ENCODE peak calls at places on chromosome 6, in seven cellular contexts. F is LoVo; Q is stimulated activated CD4-positive, alpha-beta T cell treated with anti-CD3 and anti-CD28 coated beads, TNF-alpha, amount 100 ng/mL, for 1 hour; A is effector CD4-positive, alpha-beta T cell; K is H54; L is KBM-7; J is NCI-H2171. R is an unnamed sample.
A peak's percentile ranks its signal among the peaks of the same experiment; 100 is the strongest.

GRCh38 chr6:21773199-21773974 is 179.8 kb downstream of the SOX4 start:
- DNase-seq in F (no peak), Q (no peak), A (no peak), K (no peak), L (no peak), J (no peak), R (no peak)

GRCh38 chr6:84967389-84967788 is 203.0 kb upstream of the TBX18 start:
- DNase-seq in F (peak; percentile 22), Q (no peak), A (no peak), K (peak; percentile 21), L (peak; percentile 47), J (peak; percentile 7), R (peak; percentile 15)

GRCh38 chr6:90393232-90393884 is 96.7 kb upstream of the BACH2 start:
- DNase-seq in F (peak; percentile 40), Q (peak; percentile 45), A (peak; percentile 57), K (no peak), L (peak; percentile 64), J (peak; percentile 29), R (no peak)

GRCh38 chr6:138600726-138601125 is 101.4 kb upstream of the NHSL1 start:
- DNase-seq in F (no peak), Q (no peak), A (no peak), K (no peak), L (no peak), J (no peak), R (no peak)

GRCh38 chr6:37103169-37104039 is 66.5 kb upstream of the PIM1 start:
- DNase-seq in F (peak; percentile 85), Q (no peak), A (no peak), K (peak; percentile 19), L (peak; percentile 58), J (peak; percentile 62), R (no peak)

GRCh38 chr6:27795697-27796494 is 116.3 kb downstream of the OR2B2 start:
- DNase-seq in F (peak; percentile 88), Q (no peak), A (peak; percentile 62), K (no peak), L (peak; percentile 96), J (peak; percentile 47), R (peak; percentile 96)

GRCh38 chr6:37170273-37171140 is 555 bp downstream of the PIM1 start:
- DNase-seq in F (no peak), Q (peak; percentile 27), A (peak; percentile 37), K (peak; percentile 23), L (peak; percentile 56), J (peak; percentile 57), R (no peak)

GRCh38 chr6:41747256-41748101 is at the start of gene PGC:
- DNase-seq in F (no peak), Q (no peak), A (no peak), K (no peak), L (no peak), J (no peak), R (no peak)

GRCh38 chr6:152300517-152300916 is 336.6 kb downstream of the SYNE1 start:
- DNase-seq in F (no peak), Q (no peak), A (no peak), K (no peak), L (no peak), J (no peak), R (no peak)

GRCh38 chr6:53737746-53738145 is 57.1 kb upstream of the LRRC1 start:
- DNase-seq in F (no peak), Q (no peak), A (no peak), K (no peak), L (no peak), J (no peak), R (no peak)

GRCh38 chr6:2536451-2536850 is 214.3 kb downstream of the MYLK4 start:
- DNase-seq in F (no peak), Q (no peak), A (no peak), K (no peak), L (no peak), J (no peak), R (no peak)

GRCh38 chr6:12748815-12749521 is 32.4 kb downstream of the PHACTR1 start:
- DNase-seq in F (no peak), Q (no peak), A (no peak), K (no peak), L (no peak), J (peak; percentile 48), R (no peak)

GRCh38 chr6:161439093-161439492 is 165.2 kb upstream of the AGPAT4 start:
- DNase-seq in F (peak; percentile 9), Q (no peak), A (no peak), K (peak; percentile 63), L (no peak), J (peak; percentile 47), R (peak; percentile 65)

GRCh38 chr6:11918021-11918738 is 93.9 kb upstream of the HIVEP1 start:
- DNase-seq in F (peak; percentile 27), Q (no peak), A (no peak), K (no peak), L (no peak), J (no peak), R (no peak)

GRCh38 chr6:24495516-24495847 is 713 bp downstream of the ALDH5A1 start:
- DNase-seq in F (peak; percentile 24), Q (peak; percentile 16), A (no peak), K (no peak), L (peak; percentile 74), J (peak; percentile 33), R (no peak)

GRCh38 chr6:53476979-53477378 is 67.9 kb downstream of the GCLC start:
- DNase-seq in F (no peak), Q (no peak), A (no peak), K (no peak), L (no peak), J (no peak), R (no peak)

GRCh38 chr6:56491606-56492328 is 150.9 kb downstream of the DST start:
- DNase-seq in F (no peak), Q (no peak), A (no peak), K (no peak), L (no peak), J (no peak), R (no peak)

GRCh38 chr6:5231289-5231688 is 29.5 kb downstream of the LYRM4 start:
- DNase-seq in F (no peak), Q (no peak), A (no peak), K (no peak), L (no peak), J (no peak), R (no peak)

GRCh38 chr6:42118162-42119001 is 24.0 kb downstream of the C6orf132 start:
- DNase-seq in F (peak; percentile 92), Q (no peak), A (no peak), K (peak; percentile 66), L (no peak), J (no peak), R (no peak)

GRCh38 chr6:106072501-106073140 is 13.5 kb upstream of the PRDM1 start:
- DNase-seq in F (no peak), Q (no peak), A (no peak), K (no peak), L (no peak), J (no peak), R (no peak)

GRCh38 chr6:125444234-125444949 is 142.6 kb upstream of the HDDC2 start:
- DNase-seq in F (no peak), Q (no peak), A (no peak), K (no peak), L (no peak), J (no peak), R (no peak)

GRCh38 chr6:91079939-91080338 is 493.1 kb upstream of the MAP3K7 start:
- DNase-seq in F (no peak), Q (no peak), A (no peak), K (no peak), L (no peak), J (no peak), R (no peak)

GRCh38 chr6:147973806-147974205 is 368.8 kb upstream of the SASH1 start:
- DNase-seq in F (no peak), Q (no peak), A (no peak), K (no peak), L (no peak), J (no peak), R (no peak)

GRCh38 chr6:148761532-148761951 is 14.7 kb downstream of the UST start:
- DNase-seq in F (no peak), Q (no peak), A (peak; percentile 32), K (no peak), L (peak; percentile 82), J (no peak), R (no peak)

GRCh38 chr6:32845381-32845884 is 1.6 kb upstream of the PSMB8 start:
- DNase-seq in F (no peak), Q (no peak), A (no peak), K (no peak), L (peak; percentile 47), J (no peak), R (no peak)

GRCh38 chr6:133764011-133764812 is 124.7 kb upstream of the TCF21 start:
- DNase-seq in F (no peak), Q (no peak), A (no peak), K (no peak), L (no peak), J (no peak), R (no peak)

GRCh38 chr6:165844232-165844631 is 181.2 kb upstream of the PDE10A start:
- DNase-seq in F (no peak), Q (no peak), A (no peak), K (no peak), L (no peak), J (no peak), R (no peak)

GRCh38 chr6:25366785-25367657 is 87.8 kb downstream of the CARMIL1 start:
- DNase-seq in F (no peak), Q (no peak), A (peak; percentile 22), K (no peak), L (no peak), J (no peak), R (no peak)

GRCh38 chr6:7086488-7086887 is 21.3 kb upstream of the RREB1 start:
- DNase-seq in F (no peak), Q (peak; percentile 23), A (no peak), K (no peak), L (peak; percentile 63), J (no peak), R (no peak)

GRCh38 chr6:20148433-20148832 is 63.8 kb downstream of the MBOAT1 start:
- DNase-seq in F (no peak), Q (no peak), A (no peak), K (no peak), L (no peak), J (no peak), R (no peak)

GRCh38 chr6:6293317-6293716 is 27.1 kb downstream of the F13A1 start:
- DNase-seq in F (no peak), Q (no peak), A (no peak), K (no peak), L (no peak), J (no peak), R (no peak)

GRCh38 chr6:96235927-96236326 is 220.2 kb downstream of the FUT9 start:
- DNase-seq in F (no peak), Q (no peak), A (no peak), K (no peak), L (no peak), J (no peak), R (no peak)

GRCh38 chr6:72676995-72677394 is 55.1 kb downstream of the KCNQ5 start:
- DNase-seq in F (no peak), Q (no peak), A (no peak), K (no peak), L (no peak), J (no peak), R (no peak)

GRCh38 chr6:91713911-91714310 is 1127.0 kb upstream of the MAP3K7 start:
- DNase-seq in F (no peak), Q (no peak), A (no peak), K (no peak), L (no peak), J (no peak), R (no peak)

GRCh38 chr6:39797751-39798150 is 5.6 kb downstream of the DAAM2 start:
- DNase-seq in F (no peak), Q (no peak), A (no peak), K (no peak), L (no peak), J (no peak), R (no peak)